ENCODE peak calls at places on chromosome 12, in four cellular contexts. P, L, K and S are unnamed samples.

GRCh38 chr12:4610481-4610880 is 38.4 kb downstream of the AKAP3 start:
- DNase-seq in P (no peak), L (no peak), K (no peak), S (no peak)

GRCh38 chr12:88391556-88391955 is 188.7 kb downstream of the KITLG start:
- DNase-seq in P (no peak), L (no peak), K (no peak), S (no peak)

GRCh38 chr12:31742891-31743290 is 14.1 kb upstream of the AMN1 start:
- DNase-seq in P (no peak), L (no peak), K (no peak), S (no peak)

GRCh38 chr12:84497819-84498218 is 414.8 kb downstream of the SLC6A15 start:
- DNase-seq in P (peak; percentile 26), L (no peak), K (peak; percentile 15), S (no peak)

GRCh38 chr12:131088701-131089525 is 135.2 kb downstream of the ADGRD1 start:
- DNase-seq in P (no peak), L (no peak), K (no peak), S (peak; percentile 10)

GRCh38 chr12:93128332-93128707 is 199.2 kb upstream of the EEA1 start:
- DNase-seq in P (no peak), L (no peak), K (no peak), S (no peak)

GRCh38 chr12:93918262-93918661 is 230.1 kb upstream of the PLXNC1 start:
- DNase-seq in P (no peak), L (no peak), K (no peak), S (no peak)

GRCh38 chr12:2348477-2348852 is 295.7 kb downstream of the CACNA1C start:
- DNase-seq in P (no peak), L (no peak), K (no peak), S (no peak)

GRCh38 chr12:131950182-131950913 is 606 bp downstream of the EP400 start:
- DNase-seq in P (peak; percentile 39), L (peak; percentile 45), K (no peak), S (no peak)

GRCh38 chr12:124030510-124030909 is 57.5 kb downstream of the ZNF664 start:
- DNase-seq in P (peak; percentile 17), L (peak; percentile 48), K (no peak), S (no peak)

GRCh38 chr12:79549531-79550271 is 141.1 kb downstream of the PAWR start:
- DNase-seq in P (no peak), L (no peak), K (peak; percentile 96), S (no peak)
- TF ChIP-seq ELF4 in P (no peak), L (no peak), K (no peak), S (no peak)

GRCh38 chr12:74538491-74539258 is 1.0 kb downstream of the ATXN7L3B start:
- DNase-seq in P (peak; percentile 6), L (peak; percentile 33), K (no peak), S (no peak)
- TF ChIP-seq ELF4 in P (no peak), L (no peak), K (no peak), S (no peak)

GRCh38 chr12:115011703-115012102 is 327.7 kb upstream of the TBX3 start:
- DNase-seq in P (no peak), L (no peak), K (no peak), S (no peak)

GRCh38 chr12:115008951-115009350 is 325.0 kb upstream of the TBX3 start:
- DNase-seq in P (no peak), L (no peak), K (no peak), S (no peak)

GRCh38 chr12:115012861-115013667 is 329.1 kb upstream of the TBX3 start:
- DNase-seq in P (no peak), L (no peak), K (no peak), S (no peak)

GRCh38 chr12:115013668-115014072 is 329.7 kb upstream of the TBX3 start:
- DNase-seq in P (no peak), L (no peak), K (no peak), S (no peak)

GRCh38 chr12:115010324-115010995 is 326.5 kb upstream of the TBX3 start:
- DNase-seq in P (no peak), L (no peak), K (no peak), S (no peak)
- TF ChIP-seq ELF4 in P (no peak), L (no peak), K (no peak), S (no peak)

GRCh38 chr12:47277972-47278448 is 198.3 kb upstream of the AMIGO2 start:
- DNase-seq in P (no peak), L (peak; percentile 81), K (no peak), S (no peak)
- TF ChIP-seq ELF4 in P (no peak), L (no peak), K (no peak), S (no peak)